ENCODE peak calls at places on chromosomes 1 and 21, in four cellular contexts. Q is adipocyte, G is GM04504, D is fibroblast of villous mesenchyme. C is an unnamed sample.

GRCh38 chr1:210207597-210208450 is 24.8 kb upstream of the SERTAD4 start:
- DNase-seq in Q (no peak), G (no peak), D (no peak), C (no peak)

GRCh38 chr1:195899762-195900352 is 708.4 kb downstream of the KCNT2 start:
- DNase-seq in Q (peak), G (peak), D (peak), C (no peak)

GRCh38 chr1:88883156-88883555 is 8.2 kb downstream of the GTF2B start:
- DNase-seq in Q (no peak), G (no peak), D (no peak), C (no peak)

GRCh38 chr1:26536521-26536920 is 7.0 kb downstream of the RPS6KA1 start:
- DNase-seq in Q (no peak), G (no peak), D (no peak), C (no peak)

GRCh38 chr1:154760469-154760933 is 109.6 kb downstream of the KCNN3 start:
- DNase-seq in Q (peak), G (no peak), D (peak), C (no peak)

GRCh38 chr1:1318777-1319645 is 5.4 kb downstream of the INTS11 start:
- DNase-seq in Q (no peak), G (no peak), D (no peak), C (no peak)

GRCh38 chr1:81509619-81510018 is 291.1 kb upstream of the ADGRL2 start:
- DNase-seq in Q (no peak), G (no peak), D (no peak), C (no peak)

GRCh38 chr1:85179517-85179916 is 21.3 kb downstream of the SYDE2 start:
- DNase-seq in Q (no peak), G (no peak), D (no peak), C (no peak)

GRCh38 chr1:10795305-10796021 is 983 bp downstream of the CASZ1 start:
- DNase-seq in Q (peak), G (no peak), D (peak), C (no peak)

GRCh38 chr1:18486195-18486594 is 5.5 kb downstream of the KLHDC7A start:
- DNase-seq in Q (no peak), G (no peak), D (no peak), C (no peak)

GRCh38 chr1:18140411-18140810 is 32.8 kb downstream of the IGSF21 start:
- DNase-seq in Q (no peak), G (no peak), D (no peak), C (no peak)

GRCh38 chr1:229642376-229642775 is 16.3 kb downstream of the URB2 start:
- DNase-seq in Q (no peak), G (no peak), D (no peak), C (no peak)

GRCh38 chr1:201397675-201398074 is 1.4 kb downstream of the LAD1 start:
- DNase-seq in Q (no peak), G (no peak), D (no peak), C (no peak)

GRCh38 chr1:25066253-25066652 is 136.2 kb upstream of the RUNX3 start:
- DNase-seq in Q (peak), G (no peak), D (no peak), C (no peak)

GRCh38 chr1:227273557-227273956 is 44.7 kb downstream of the CDC42BPA start:
- DNase-seq in Q (no peak), G (no peak), D (peak), C (no peak)

GRCh38 chr1:206502813-206503212 is 4.5 kb upstream of the RASSF5 start:
- DNase-seq in Q (peak), G (no peak), D (peak), C (no peak)

GRCh38 chr1:55286851-55287602 is 71.9 kb upstream of the USP24 start:
- DNase-seq in Q (no peak), G (no peak), D (no peak), C (no peak)

GRCh38 chr1:207579436-207579799 is 65.5 kb upstream of the CR1L start:
- DNase-seq in Q (peak), G (peak), D (peak), C (peak)

GRCh38 chr21:37695111-37695510 is 221.1 kb downstream of the KCNJ6 start:
- DNase-seq in Q (no peak), G (no peak), D (no peak), C (no peak)

GRCh38 chr1:6784560-6785317 is 515 bp upstream of the CAMTA1 start:
- DNase-seq in Q (peak), G (peak), D (peak), C (peak)

GRCh38 chr1:114756949-114757454 is 782 bp downstream of the CSDE1 start:
- DNase-seq in Q (peak), G (peak), D (peak), C (peak)

GRCh38 chr1:210448293-210448892 is 119.7 kb downstream of the HHAT start:
- DNase-seq in Q (peak), G (peak), D (peak), C (peak)

GRCh38 chr1:6672558-6672957 is 29.1 kb downstream of the DNAJC11 start:
- DNase-seq in Q (no peak), G (no peak), D (peak), C (no peak)

GRCh38 chr1:34286547-34286946 is 109.8 kb downstream of the C1orf94 start:
- DNase-seq in Q (no peak), G (no peak), D (no peak), C (no peak)

GRCh38 chr1:241157435-241157834 is 199.6 kb downstream of the RGS7 start:
- DNase-seq in Q (no peak), G (no peak), D (no peak), C (no peak)

GRCh38 chr1:202144510-202145324 is at the start of gene ARL8A:
- DNase-seq in Q (peak), G (no peak), D (peak), C (no peak)

GRCh38 chr1:209162651-209163050 is 420.9 kb upstream of the CAMK1G start:
- DNase-seq in Q (no peak), G (peak), D (no peak), C (no peak)

C was measured in AML-193.